ENCODE peak calls at places on chromosomes 2 and 18, in ten cellular contexts. A, B, S, P, Y, K, D, L, N and U are unnamed samples.

GRCh38 chr2:162591403-162592083 is 247.0 kb downstream of the KCNH7 start:
- DNase-seq in A (no peak), B (no peak), S (no peak), P (no peak), Y (no peak), K (peak; percentile 20), D (no peak), L (no peak), N (no peak), U (no peak)

GRCh38 chr2:64228126-64228678 is 84.0 kb upstream of the PELI1 start:
- DNase-seq in A (peak; percentile 49), B (peak; percentile 99), S (peak; percentile 76), P (peak; percentile 75), Y (peak; percentile 74), K (peak; percentile 64), D (peak; percentile 97), L (peak; percentile 78), N (peak; percentile 19), U (peak; percentile 72)

GRCh38 chr2:23386422-23387220 is 1.6 kb downstream of the KLHL29 start:
- DNase-seq in A (no peak), B (peak; percentile 74), S (no peak), P (peak; percentile 44), Y (peak; percentile 33), K (peak; percentile 26), D (peak; percentile 49), L (peak; percentile 39), N (no peak), U (peak; percentile 50)

GRCh38 chr2:122033796-122034195 is 278.3 kb downstream of the TSN start:
- DNase-seq in A (no peak), B (no peak), S (no peak), P (no peak), Y (no peak), K (no peak), D (no peak), L (no peak), N (no peak), U (no peak)

GRCh38 chr2:69490486-69490885 is 53.3 kb upstream of the NFU1 start:
- DNase-seq in A (no peak), B (no peak), S (no peak), P (no peak), Y (peak; percentile 68), K (no peak), D (no peak), L (no peak), N (no peak), U (no peak)

GRCh38 chr2:42922790-42923631 is 130.6 kb upstream of the HAAO start:
- DNase-seq in A (peak; percentile 95), B (no peak), S (no peak), P (peak; percentile 74), Y (no peak), K (peak; percentile 95), D (peak; percentile 61), L (peak; percentile 84), N (peak; percentile 86), U (no peak)

GRCh38 chr18:6203791-6204190 is 210.9 kb downstream of the L3MBTL4 start:
- DNase-seq in A (no peak), B (no peak), S (no peak), P (no peak), Y (no peak), K (no peak), D (no peak), L (no peak), N (no peak), U (no peak)

GRCh38 chr2:128408349-128409305 is 90.0 kb upstream of the HS6ST1 start:
- DNase-seq in A (peak; percentile 92), B (no peak), S (no peak), P (peak; percentile 10), Y (no peak), K (peak; percentile 73), D (no peak), L (no peak), N (peak; percentile 80), U (no peak)

GRCh38 chr2:223896751-223897320 is 48.3 kb downstream of the WDFY1 start:
- DNase-seq in A (peak; percentile 42), B (no peak), S (peak; percentile 10), P (no peak), Y (no peak), K (peak; percentile 39), D (no peak), L (no peak), N (no peak), U (no peak)

GRCh38 chr2:232781765-232782164 is 5.4 kb upstream of the KCNJ13 start:
- DNase-seq in A (peak; percentile 79), B (no peak), S (no peak), P (no peak), Y (no peak), K (peak; percentile 81), D (no peak), L (no peak), N (peak; percentile 75), U (no peak)

GRCh38 chr18:32383040-32383819 is 87.5 kb downstream of the GAREM1 start:
- DNase-seq in A (peak; percentile 99), B (peak; percentile 36), S (no peak), P (no peak), Y (no peak), K (peak; percentile 98), D (no peak), L (no peak), N (peak; percentile 19), U (no peak)

GRCh38 chr2:220335591-220335915 is 708.1 kb downstream of the SLC4A3 start:
- DNase-seq in A (no peak), B (no peak), S (no peak), P (no peak), Y (no peak), K (no peak), D (peak; percentile 10), L (no peak), N (no peak), U (no peak)

GRCh38 chr2:36658277-36658748 is 38.2 kb upstream of the VIT start:
- DNase-seq in A (no peak), B (no peak), S (no peak), P (no peak), Y (no peak), K (no peak), D (peak; percentile 17), L (no peak), N (no peak), U (no peak)

GRCh38 chr2:141438536-141438935 is 692.3 kb downstream of the LRP1B start:
- DNase-seq in A (peak; percentile 1), B (no peak), S (no peak), P (no peak), Y (no peak), K (no peak), D (no peak), L (no peak), N (no peak), U (no peak)

GRCh38 chr2:144946263-144946662 is 426.3 kb upstream of the ZEB2 start:
- DNase-seq in A (peak; percentile 25), B (peak; percentile 73), S (no peak), P (no peak), Y (no peak), K (no peak), D (no peak), L (no peak), N (no peak), U (no peak)

GRCh38 chr2:95329891-95330822 is 33.0 kb downstream of the KCNIP3 start:
- DNase-seq in A (no peak), B (peak; percentile 10), S (no peak), P (no peak), Y (no peak), K (no peak), D (no peak), L (no peak), N (no peak), U (no peak)

GRCh38 chr18:46677609-46678470 is 20.8 kb upstream of the LOXHD1 start:
- DNase-seq in A (peak; percentile 37), B (no peak), S (no peak), P (no peak), Y (no peak), K (no peak), D (peak; percentile 22), L (no peak), N (peak; percentile 62), U (no peak)

GRCh38 chr2:166373951-166374350 is 1.8 kb downstream of the SCN9A start:
- DNase-seq in A (peak; percentile 88), B (peak; percentile 62), S (no peak), P (no peak), Y (no peak), K (peak; percentile 89), D (no peak), L (no peak), N (peak; percentile 80), U (no peak)

GRCh38 chr18:77671456-77672167 is 422.0 kb downstream of the GALR1 start:
- DNase-seq in A (no peak), B (peak; percentile 49), S (no peak), P (no peak), Y (no peak), K (no peak), D (peak; percentile 19), L (no peak), N (no peak), U (no peak)